ENCODE peak calls at places on chromosomes 1 and 21, in nine cellular contexts. One of them, this sample, is unnamed.

GRCh38 chr1:162240643-162240976 is 136.0 kb downstream of the SPATA46 start:
- DNase-seq in PC-3: peak
- DNase-seq in OCI-LY7: no peak
- DNase-seq in SK-N-SH: no peak
- DNase-seq in GM23248: no peak
- DNase-seq in neural progenitor cell: no peak
- DNase-seq in hepatocyte: no peak
- DNase-seq in HCT116: no peak
- DNase-seq in GM23338: no peak
- DNase-seq in this sample: no peak

GRCh38 chr21:43824250-43824882 is 35.0 kb downstream of the RRP1 start:
- DNase-seq in hepatocyte: no peak
- DNase-seq in SK-N-SH: peak
- DNase-seq in OCI-LY7: no peak
- DNase-seq in PC-3: peak
- DNase-seq in GM23248: peak
- DNase-seq in HCT116: no peak
- DNase-seq in GM23338: no peak
- DNase-seq in neural progenitor cell: no peak
- DNase-seq in this sample: no peak

GRCh38 chr21:46393941-46394818 is 64.5 kb upstream of the DIP2A start:
- DNase-seq in hepatocyte: peak
- DNase-seq in HCT116: no peak
- DNase-seq in PC-3: no peak
- DNase-seq in neural progenitor cell: no peak
- DNase-seq in SK-N-SH: peak
- DNase-seq in OCI-LY7: no peak
- DNase-seq in GM23248: no peak
- DNase-seq in GM23338: no peak
- DNase-seq in this sample: no peak

GRCh38 chr1:33654267-33654832 is 181.9 kb downstream of the ZSCAN20 start:
- DNase-seq in HCT116: peak
- DNase-seq in OCI-LY7: no peak
- DNase-seq in SK-N-SH: peak
- DNase-seq in hepatocyte: peak
- DNase-seq in GM23248: peak
- DNase-seq in GM23338: peak
- DNase-seq in PC-3: peak
- DNase-seq in neural progenitor cell: peak
- DNase-seq in this sample: no peak

GRCh38 chr1:201563406-201563780 is 24.5 kb downstream of the NAV1 start:
- DNase-seq in hepatocyte: no peak
- DNase-seq in OCI-LY7: no peak
- DNase-seq in neural progenitor cell: no peak
- DNase-seq in PC-3: no peak
- DNase-seq in GM23248: no peak
- DNase-seq in SK-N-SH: no peak
- DNase-seq in GM23338: no peak
- DNase-seq in HCT116: no peak
- DNase-seq in this sample: no peak

GRCh38 chr1:24888061-24888970 is 41.8 kb downstream of the RUNX3 start:
- DNase-seq in GM23248: no peak
- DNase-seq in hepatocyte: no peak
- DNase-seq in neural progenitor cell: no peak
- DNase-seq in PC-3: no peak
- DNase-seq in GM23338: no peak
- DNase-seq in HCT116: no peak
- DNase-seq in OCI-LY7: no peak
- DNase-seq in SK-N-SH: no peak
- DNase-seq in this sample: no peak

GRCh38 chr1:225467193-225468020 is 39.6 kb upstream of the LBR start:
- DNase-seq in SK-N-SH: no peak
- DNase-seq in OCI-LY7: peak
- DNase-seq in GM23338: no peak
- DNase-seq in HCT116: no peak
- DNase-seq in neural progenitor cell: no peak
- DNase-seq in hepatocyte: no peak
- DNase-seq in GM23248: no peak
- DNase-seq in PC-3: no peak
- DNase-seq in this sample: peak

GRCh38 chr1:184210048-184210447 is 158.5 kb downstream of the TSEN15 start:
- DNase-seq in SK-N-SH: no peak
- DNase-seq in GM23248: peak
- DNase-seq in neural progenitor cell: no peak
- DNase-seq in GM23338: no peak
- DNase-seq in OCI-LY7: no peak
- DNase-seq in hepatocyte: peak
- DNase-seq in HCT116: no peak
- DNase-seq in PC-3: no peak
- DNase-seq in this sample: no peak

GRCh38 chr1:111145542-111145941 is 5.5 kb downstream of the CEPT1 start:
- DNase-seq in GM23248: no peak
- DNase-seq in OCI-LY7: no peak
- DNase-seq in HCT116: no peak
- DNase-seq in hepatocyte: no peak
- DNase-seq in GM23338: no peak
- DNase-seq in SK-N-SH: no peak
- DNase-seq in neural progenitor cell: peak
- DNase-seq in PC-3: no peak
- DNase-seq in this sample: no peak

GRCh38 chr1:161160763-161161162 is 1.5 kb downstream of the USP21 start:
- DNase-seq in HCT116: no peak
- DNase-seq in hepatocyte: no peak
- DNase-seq in GM23248: no peak
- DNase-seq in SK-N-SH: no peak
- DNase-seq in OCI-LY7: no peak
- DNase-seq in neural progenitor cell: no peak
- DNase-seq in GM23338: no peak
- DNase-seq in PC-3: no peak
- DNase-seq in this sample: no peak

GRCh38 chr1:30816211-30817082 is 58.9 kb upstream of the LAPTM5 start:
- DNase-seq in SK-N-SH: peak
- DNase-seq in neural progenitor cell: peak
- DNase-seq in PC-3: peak
- DNase-seq in OCI-LY7: no peak
- DNase-seq in HCT116: no peak
- DNase-seq in GM23248: peak
- DNase-seq in hepatocyte: peak
- DNase-seq in GM23338: peak
- DNase-seq in this sample: no peak

GRCh38 chr1:212752934-212753497 is 38.6 kb downstream of the NSL1 start:
- DNase-seq in PC-3: no peak
- DNase-seq in OCI-LY7: no peak
- DNase-seq in GM23248: peak
- DNase-seq in HCT116: no peak
- DNase-seq in neural progenitor cell: no peak
- DNase-seq in SK-N-SH: no peak
- DNase-seq in GM23338: no peak
- DNase-seq in hepatocyte: no peak
- DNase-seq in this sample: peak

GRCh38 chr1:100252901-100253300 is 3.3 kb upstream of the DBT start:
- DNase-seq in neural progenitor cell: no peak
- DNase-seq in GM23338: peak
- DNase-seq in GM23248: no peak
- DNase-seq in HCT116: no peak
- DNase-seq in PC-3: no peak
- DNase-seq in SK-N-SH: no peak
- DNase-seq in OCI-LY7: no peak
- DNase-seq in hepatocyte: no peak
- DNase-seq in this sample: no peak

GRCh38 chr1:100250264-100250663 is 630 bp upstream of the DBT start:
- DNase-seq in neural progenitor cell: no peak
- DNase-seq in GM23248: peak
- DNase-seq in GM23338: no peak
- DNase-seq in PC-3: no peak
- DNase-seq in OCI-LY7: peak
- DNase-seq in SK-N-SH: no peak
- DNase-seq in HCT116: no peak
- DNase-seq in hepatocyte: no peak
- DNase-seq in this sample: no peak

GRCh38 chr1:100249155-100249536 is 488 bp downstream of the DBT start:
- DNase-seq in GM23338: peak
- DNase-seq in PC-3: no peak
- DNase-seq in hepatocyte: peak
- DNase-seq in OCI-LY7: peak
- DNase-seq in HCT116: no peak
- DNase-seq in neural progenitor cell: peak
- DNase-seq in SK-N-SH: peak
- DNase-seq in GM23248: peak
- DNase-seq in this sample: no peak

GRCh38 chr1:100249537-100250257 is at the start of gene DBT:
- DNase-seq in PC-3: peak
- DNase-seq in neural progenitor cell: peak
- DNase-seq in SK-N-SH: peak
- DNase-seq in OCI-LY7: peak
- DNase-seq in hepatocyte: peak
- DNase-seq in GM23338: peak
- DNase-seq in GM23248: peak
- DNase-seq in HCT116: peak
- DNase-seq in this sample: peak

DNA sequence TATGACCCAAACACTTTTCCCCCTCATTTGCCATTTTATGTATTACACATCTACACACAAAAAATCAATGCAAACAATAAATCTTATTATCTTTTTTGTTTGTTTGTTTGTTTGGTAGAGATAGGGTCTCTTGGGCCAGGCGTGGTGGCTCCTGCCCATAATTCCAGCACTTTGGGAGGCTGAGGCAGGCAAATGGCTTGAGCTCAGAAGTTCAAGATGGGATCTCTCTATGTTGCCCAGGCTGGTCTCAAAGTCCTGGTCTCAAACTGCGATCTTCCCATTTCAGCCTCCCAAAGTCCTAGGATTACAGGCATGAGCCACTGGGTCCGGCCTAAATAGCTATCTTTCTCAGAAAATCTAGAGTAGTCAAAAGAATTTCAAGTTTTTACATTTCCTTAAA is 1.2 kb upstream of the DBT start:
- DNase-seq in SK-N-SH: no peak
- DNase-seq in neural progenitor cell: no peak
- DNase-seq in GM23338: no peak
- DNase-seq in PC-3: no peak
- DNase-seq in OCI-LY7: no peak
- DNase-seq in GM23248: no peak
- DNase-seq in hepatocyte: no peak
- DNase-seq in HCT116: no peak
- DNase-seq in this sample: no peak
- H2AFZ ChIP-seq in SK-N-SH: peak
- H2AFZ ChIP-seq in neural progenitor cell: no peak
- H2AFZ ChIP-seq in GM23338: no peak
- H2AFZ ChIP-seq in PC-3: peak
- H2AFZ ChIP-seq in OCI-LY7: peak
- H2AFZ ChIP-seq in GM23248: peak
- H2AFZ ChIP-seq in hepatocyte: no peak
- H2AFZ ChIP-seq in HCT116: peak
- H2AFZ ChIP-seq in this sample: no peak

DNA sequence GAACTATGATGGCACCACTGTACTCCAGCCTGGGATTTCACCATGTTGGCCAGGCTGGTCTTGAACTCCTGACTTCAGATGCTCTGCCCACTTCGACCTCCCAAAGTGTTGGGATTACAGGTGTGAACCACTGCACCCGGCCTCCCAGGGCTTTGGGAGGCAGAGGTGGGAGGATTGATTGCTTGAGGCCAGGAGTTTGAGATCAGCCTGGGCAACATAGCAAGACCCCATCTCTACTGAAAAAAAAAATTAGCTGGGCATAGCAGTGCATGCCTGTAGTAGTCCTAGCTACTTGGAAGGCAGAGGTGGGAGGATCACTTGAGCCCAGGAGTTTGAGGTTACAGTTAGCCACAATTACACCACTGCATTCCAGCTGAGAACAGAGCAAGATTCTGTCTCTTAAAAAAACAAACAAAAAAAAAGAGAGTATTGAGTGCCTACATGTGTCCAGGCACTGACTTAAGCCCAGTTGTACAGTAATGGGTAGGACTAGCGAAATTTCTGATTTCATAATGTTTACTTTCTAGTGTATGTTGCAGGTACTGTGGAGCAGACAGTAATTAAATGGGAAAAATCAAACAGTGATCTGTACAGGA is 4.2 kb downstream of the MANEAL start:
- DNase-seq in neural progenitor cell: no peak
- DNase-seq in hepatocyte: no peak
- DNase-seq in HCT116: no peak
- DNase-seq in OCI-LY7: no peak
- DNase-seq in GM23248: peak
- DNase-seq in PC-3: no peak
- DNase-seq in GM23338: no peak
- DNase-seq in SK-N-SH: no peak
- DNase-seq in this sample: no peak
- TF ChIP-seq EZH2phosphoT487 in neural progenitor cell: no peak
- TF ChIP-seq EZH2phosphoT487 in hepatocyte: no peak
- TF ChIP-seq EZH2phosphoT487 in HCT116: no peak
- TF ChIP-seq EZH2phosphoT487 in OCI-LY7: no peak
- TF ChIP-seq EZH2phosphoT487 in GM23248: no peak
- TF ChIP-seq EZH2phosphoT487 in PC-3: no peak
- TF ChIP-seq EZH2phosphoT487 in GM23338: no peak
- TF ChIP-seq EZH2phosphoT487 in SK-N-SH: no peak
- TF ChIP-seq EZH2phosphoT487 in this sample: no peak

DNA sequence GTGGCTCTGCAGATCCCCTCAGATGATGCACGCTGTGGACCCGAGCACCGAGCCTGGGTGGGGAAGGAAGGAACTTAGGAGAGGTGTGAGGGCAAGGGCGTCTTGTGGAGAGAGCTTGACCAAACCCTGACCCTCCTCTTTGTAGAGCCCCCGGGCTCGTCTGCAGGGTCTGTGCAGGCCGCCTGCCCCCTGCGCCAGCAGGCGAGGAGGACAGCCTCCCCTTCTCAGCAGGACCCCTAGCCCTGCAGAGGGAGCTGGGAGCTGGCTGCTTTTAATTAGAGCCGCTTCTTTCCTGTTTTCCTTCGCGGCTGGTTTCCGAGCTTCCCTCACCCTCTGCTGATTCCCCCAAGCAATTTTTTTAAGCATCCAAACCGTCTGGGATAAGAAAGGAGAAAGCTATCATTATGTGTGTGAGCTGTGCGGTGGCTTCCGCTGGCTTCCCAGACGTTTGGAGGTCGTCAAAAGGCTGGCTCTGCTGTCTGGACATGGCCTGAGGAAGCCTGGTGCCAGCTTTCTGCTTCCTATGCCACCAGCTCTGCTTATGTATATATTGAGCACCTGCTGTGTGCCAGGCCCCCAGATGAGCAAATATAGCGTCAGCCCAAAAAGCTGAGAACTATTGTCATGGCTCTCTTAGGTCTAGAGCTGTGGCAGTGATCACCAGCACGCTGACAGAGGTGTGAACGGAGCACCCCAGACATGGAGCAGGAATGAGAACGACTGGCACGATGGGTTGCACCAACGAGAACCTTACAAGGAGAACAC is 160.2 kb upstream of the IRF2BP2 start:
- DNase-seq in SK-N-SH: peak
- DNase-seq in GM23248: no peak
- DNase-seq in HCT116: no peak
- DNase-seq in PC-3: no peak
- DNase-seq in hepatocyte: peak
- DNase-seq in OCI-LY7: no peak
- DNase-seq in neural progenitor cell: peak
- DNase-seq in GM23338: no peak
- DNase-seq in this sample: no peak
- H2AFZ ChIP-seq in SK-N-SH: no peak
- H2AFZ ChIP-seq in GM23248: peak
- H2AFZ ChIP-seq in HCT116: no peak
- H2AFZ ChIP-seq in PC-3: no peak
- H2AFZ ChIP-seq in hepatocyte: no peak
- H2AFZ ChIP-seq in OCI-LY7: no peak
- H2AFZ ChIP-seq in neural progenitor cell: peak
- H2AFZ ChIP-seq in GM23338: peak
- H2AFZ ChIP-seq in this sample: no peak

GRCh38 chr1:41657679-41658078 is 173.2 kb upstream of the EDN2 start:
- DNase-seq in OCI-LY7: no peak
- DNase-seq in hepatocyte: no peak
- DNase-seq in GM23338: no peak
- DNase-seq in neural progenitor cell: no peak
- DNase-seq in HCT116: no peak
- DNase-seq in PC-3: no peak
- DNase-seq in GM23248: no peak
- DNase-seq in SK-N-SH: no peak
- DNase-seq in this sample: no peak
- TF ChIP-seq EZH2phosphoT487 in OCI-LY7: no peak
- TF ChIP-seq EZH2phosphoT487 in hepatocyte: no peak
- TF ChIP-seq EZH2phosphoT487 in GM23338: no peak
- TF ChIP-seq EZH2phosphoT487 in neural progenitor cell: no peak
- TF ChIP-seq EZH2phosphoT487 in HCT116: no peak
- TF ChIP-seq EZH2phosphoT487 in PC-3: no peak
- TF ChIP-seq EZH2phosphoT487 in GM23248: no peak
- TF ChIP-seq EZH2phosphoT487 in SK-N-SH: no peak
- TF ChIP-seq EZH2phosphoT487 in this sample: no peak